ENCODE peak calls at places on chromosomes 4 and X, in four cellular contexts. K is cerebellum, O is lung microvascular endothelial cell, Z is T-helper 17 cell. D is an unnamed sample.

GRCh38 chrX:20418379-20418778 is 151.7 kb upstream of the RPS6KA3 start:
- DNase-seq in K (no peak), O (no peak), Z (no peak), D (no peak)

GRCh38 chr4:95142877-95143412 is 385.2 kb downstream of the BMPR1B start:
- DNase-seq in K (no peak), O (no peak), Z (no peak), D (no peak)

GRCh38 chrX:75067931-75068330 is 88.2 kb downstream of the ABCB7 start:
- DNase-seq in K (no peak), O (no peak), Z (no peak), D (no peak)

GRCh38 chr4:55887594-55887993 is 34.1 kb downstream of the EXOC1 start:
- DNase-seq in K (no peak), O (peak), Z (no peak), D (no peak)

GRCh38 chr4:152392079-152392478 is 143.8 kb downstream of the FBXW7 start:
- DNase-seq in K (no peak), O (no peak), Z (no peak), D (no peak)

GRCh38 chr4:21512351-21512750 is 436.2 kb downstream of the KCNIP4 start:
- DNase-seq in K (peak), O (peak), Z (no peak), D (no peak)

GRCh38 chr4:30380404-30380998 is 339.7 kb upstream of the PCDH7 start:
- DNase-seq in K (no peak), O (peak), Z (no peak), D (peak)

GRCh38 chr4:176307591-176307920 is 12.2 kb upstream of the SPCS3 start:
- DNase-seq in K (no peak), O (no peak), Z (no peak), D (no peak)

GRCh38 chrX:24241822-24242648 is 71.8 kb downstream of the SUPT20HL2 start:
- DNase-seq in K (peak), O (peak), Z (no peak), D (peak)

GRCh38 chrX:39652336-39652735 is 445.4 kb downstream of the BCOR start:
- DNase-seq in K (no peak), O (peak), Z (no peak), D (peak)